ENCODE peak calls at places on chromosomes 12 and 14, in nine cellular contexts. N is lower leg skin, V is PC-3, F is cardiac fibroblast, Z is epithelial cell of esophagus, P is IMR-90, J is psoas muscle, M is prostate gland, A is sigmoid colon. Q is an unnamed sample.

GRCh38 chr12:31120392-31121008 is 46.8 kb downstream of the DDX11 start:
- DNase-seq in V (no peak), Z (no peak), M (no peak), P (no peak), N (no peak), A (no peak), F (no peak), J (no peak), Q (no peak)

GRCh38 chr12:47268501-47269459 is 189.0 kb upstream of the AMIGO2 start:
- DNase-seq in V (peak; percentile 58), N (no peak), J (no peak), A (no peak), M (no peak), F (no peak), Z (no peak), P (peak; percentile 23), Q (peak; percentile 43)

GRCh38 chr14:55749201-55749812 is 169.3 kb downstream of the KTN1 start:
- DNase-seq in F (peak; percentile 57), Z (peak; percentile 79), V (peak; percentile 79), A (no peak), J (no peak), M (peak; percentile 60), N (no peak), P (peak; percentile 15), Q (no peak)

GRCh38 chr14:100890044-100890443 is 13.5 kb downstream of the RTL1 start:
- DNase-seq in A (peak; percentile 36), V (no peak), P (no peak), J (no peak), Z (no peak), N (no peak), F (no peak), M (no peak), Q (no peak)

GRCh38 chr12:75979181-75979580 is 52.4 kb downstream of the PHLDA1 start:
- DNase-seq in P (peak; percentile 66), V (peak; percentile 93), N (no peak), A (no peak), M (no peak), Z (peak; percentile 80), F (no peak), J (no peak), Q (no peak)

GRCh38 chr14:86942939-86943338 is 1050.0 kb downstream of the GALC start:
- DNase-seq in P (no peak), M (no peak), A (no peak), V (no peak), F (no peak), Z (no peak), N (no peak), J (no peak), Q (no peak)

GRCh38 chr14:50812856-50813543 is 18.0 kb downstream of the NIN start:
- DNase-seq in A (no peak), Z (no peak), F (no peak), P (no peak), N (no peak), M (no peak), V (no peak), J (no peak), Q (no peak)

GRCh38 chr12:96421014-96421413 is 20.8 kb upstream of the CDK17 start:
- DNase-seq in N (no peak), M (no peak), Z (no peak), P (no peak), J (no peak), V (no peak), F (no peak), A (no peak), Q (no peak)

GRCh38 chr14:99063620-99064225 is 208.3 kb downstream of the BCL11B start:
- DNase-seq in N (no peak), A (no peak), P (no peak), M (no peak), V (no peak), F (no peak), J (no peak), Z (no peak), Q (no peak)

GRCh38 chr12:58309806-58310205 is 368.4 kb downstream of the ATP23 start:
- DNase-seq in Z (peak; percentile 93), N (no peak), M (no peak), V (peak; percentile 43), J (no peak), P (no peak), A (no peak), F (no peak), Q (no peak)

GRCh38 chr12:58920102-58920955 is at the start of gene LRIG3:
- DNase-seq in A (peak; percentile 96), J (peak; percentile 91), M (peak; percentile 86), P (peak; percentile 89), Z (peak; percentile 89), V (peak; percentile 88), F (peak; percentile 91), N (peak; percentile 86), Q (no peak)

GRCh38 chr12:32891956-32892355 is 4.6 kb downstream of the PKP2 start:
- DNase-seq in V (peak; percentile 33), M (no peak), P (no peak), F (peak; percentile 58), A (no peak), J (no peak), N (no peak), Z (peak; percentile 68), Q (no peak)

DNA sequence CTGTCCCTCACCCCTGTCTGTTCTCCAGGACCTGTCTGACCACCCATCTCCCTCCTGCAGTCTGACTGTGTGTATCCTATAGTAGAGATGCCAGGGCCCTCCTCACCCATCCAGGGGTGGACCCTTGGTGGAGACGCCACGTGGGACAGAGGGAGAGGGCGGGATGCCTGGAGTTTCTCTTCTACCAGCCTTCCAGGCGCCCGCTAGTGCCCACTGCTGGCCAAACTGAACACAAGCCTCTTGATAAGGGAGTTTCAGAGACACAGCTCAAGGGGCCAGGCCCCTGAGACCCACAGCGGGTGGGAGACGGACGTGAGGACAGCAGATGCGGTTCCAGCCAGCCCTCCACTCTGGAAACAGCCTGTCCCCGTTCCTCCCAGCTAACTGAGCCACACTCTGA is 147.3 kb downstream of the RBM19 start:
- DNase-seq in A (no peak), F (peak; percentile 10), Z (no peak), V (peak; percentile 22), N (no peak), P (no peak), M (no peak), J (no peak), Q (no peak)
- TF ChIP-seq CTCF in A (no peak), F (peak; percentile 54), Z (peak; percentile 19), V (peak; percentile 73), N (no peak), P (peak; percentile 28), M (no peak), J (no peak), Q (peak; percentile 40)

DNA sequence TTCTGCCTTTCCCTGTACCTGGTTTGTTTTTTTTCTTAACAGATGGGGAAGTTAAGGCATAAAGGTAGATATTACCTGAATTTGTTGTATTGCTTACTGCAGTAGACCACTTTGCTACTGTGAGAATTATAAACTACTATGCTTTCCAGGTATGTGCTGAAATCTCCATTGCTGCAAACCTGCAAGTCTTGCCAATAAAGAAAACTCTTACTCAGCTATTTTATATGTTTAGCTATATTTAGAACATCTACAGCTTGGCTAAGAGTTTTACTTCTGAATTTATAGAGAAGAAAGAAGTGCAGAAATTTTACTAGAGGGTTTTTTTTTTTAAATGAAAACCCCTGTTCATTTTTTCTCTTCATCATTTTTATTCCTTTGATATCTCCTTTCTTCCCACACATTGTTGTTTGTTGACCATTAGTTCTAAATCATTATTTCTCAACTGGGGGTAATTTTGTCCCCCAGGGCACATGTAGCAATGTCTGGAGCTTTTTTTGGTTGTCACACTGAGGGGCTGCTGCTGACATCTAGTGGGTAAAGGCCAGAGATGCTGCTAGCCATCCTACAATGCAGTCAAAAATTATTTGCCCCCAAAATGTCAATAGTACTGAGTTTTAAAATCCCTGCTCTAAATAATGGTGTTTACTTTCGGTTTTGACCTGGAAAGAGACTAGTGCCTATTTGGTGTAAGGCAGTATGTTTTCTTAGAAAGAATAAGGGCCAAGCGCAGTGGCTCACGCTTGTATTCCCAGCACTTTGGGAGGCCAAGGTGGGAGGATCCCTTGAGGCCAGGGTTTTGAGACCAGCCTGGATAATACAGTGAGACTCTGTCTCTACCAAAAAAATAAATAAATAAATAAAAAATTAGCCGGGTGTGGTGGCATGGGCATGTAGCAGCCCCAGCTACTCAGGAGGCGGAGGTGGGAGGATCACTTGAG is 48.6 kb downstream of the PCNX1 start:
- DNase-seq in M (no peak), V (peak; percentile 44), J (no peak), Z (peak; percentile 34), N (no peak), F (peak; percentile 55), P (peak; percentile 26), A (no peak), Q (no peak)
- H3K4me3 ChIP-seq in M (no peak overlapping the region), V (no peak overlapping the region), J (no peak overlapping the region), Z (no peak overlapping the region), N (no peak overlapping the region), F (no peak overlapping the region), P (no peak overlapping the region), A (no peak overlapping the region), Q (no peak overlapping the region)

DNA sequence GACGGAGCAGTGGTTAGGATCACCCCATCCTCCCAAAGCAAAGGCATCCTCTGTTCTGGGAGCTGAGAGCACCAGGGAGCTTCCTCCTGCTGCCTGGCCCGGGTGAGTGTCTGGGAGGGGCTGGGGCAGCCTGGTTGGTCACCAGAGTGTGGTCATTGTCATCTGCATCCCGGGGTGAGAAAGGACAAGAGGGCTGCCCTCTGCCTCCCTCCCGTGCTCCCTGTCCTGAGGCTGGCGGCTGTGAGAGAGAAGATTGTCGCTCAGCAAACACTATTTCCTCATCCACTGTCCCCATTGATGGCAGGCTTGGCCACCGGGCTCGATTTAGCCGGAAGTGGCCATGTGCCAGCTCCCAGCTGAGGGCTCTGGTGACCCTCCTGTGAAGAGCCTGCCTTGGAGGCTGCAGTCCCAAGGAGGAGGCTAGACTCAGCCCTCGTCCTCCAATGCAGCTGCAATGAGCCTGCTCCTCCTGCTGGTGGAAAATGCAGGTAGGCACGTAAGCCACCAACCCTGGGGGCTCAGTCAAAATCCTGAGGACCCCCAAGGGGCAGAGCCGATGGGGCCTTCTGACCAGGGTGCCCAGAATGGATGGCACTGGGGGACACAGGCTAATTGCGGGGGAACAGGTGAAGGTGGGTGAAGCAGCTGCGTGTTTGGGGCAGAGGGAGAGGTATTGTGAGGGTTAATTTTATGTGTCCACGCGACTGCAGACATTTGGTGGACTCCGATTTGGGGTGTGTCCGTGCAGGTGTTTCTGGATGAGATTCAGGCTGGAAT is 155.7 kb downstream of the KIF26A start:
- DNase-seq in M (no peak), F (no peak), V (peak; percentile 29), J (no peak), Z (no peak), P (no peak), N (no peak), A (peak; percentile 45), Q (no peak)
- TF ChIP-seq CTCF in M (no peak), F (no peak), V (peak; percentile 68), J (peak; percentile 6), Z (no peak), P (no peak), N (no peak), A (no peak), Q (peak; percentile 23)

GRCh38 chr12:49200882-49201594 is 12.2 kb upstream of the TUBA1A start:
- DNase-seq in N (no peak), F (peak; percentile 90), P (peak; percentile 89), V (peak; percentile 84), J (no peak), A (no peak), Z (peak; percentile 83), M (peak; percentile 44), Q (no peak)
- H3K4me3 ChIP-seq in N (no peak overlapping the region), F (no peak overlapping the region), P (peak overlapping the region; percentile 40), V (no peak overlapping the region), J (peak overlapping the region; percentile 26), A (peak overlapping the region; percentile 31), Z (no peak overlapping the region), M (no peak overlapping the region), Q (no peak overlapping the region)

GRCh38 chr14:20350860-20351259 is 7.4 kb downstream of the PARP2 start:
- DNase-seq in F (peak; percentile 44), M (no peak), A (no peak), P (peak; percentile 17), J (no peak), Z (peak; percentile 13), V (no peak), N (no peak), Q (no peak)
- TF ChIP-seq CTCF in F (peak; percentile 39), M (no peak), A (no peak), P (peak; percentile 22), J (no peak), Z (peak; percentile 30), V (peak; percentile 24), N (no peak), Q (no peak)